ENCODE peak calls at places on chromosomes 2 and 18, in five cellular contexts. Z is GM23248, L is spleen, Y is heart left ventricle, P is fibroblast of lung. O is an unnamed sample.
A peak's percentile ranks its signal among the peaks of the same experiment; 100 is the strongest.

GRCh38 chr2:4454907-4455306 is 751.5 kb downstream of the DCDC2C start:
- DNase-seq in Z (no peak), L (no peak), Y (no peak), P (no peak), O (no peak)

GRCh38 chr2:181234429-181235410 is 222.5 kb upstream of the ITGA4 start:
- DNase-seq in Z (no peak), L (no peak), Y (no peak), P (no peak), O (peak; percentile 12)

GRCh38 chr2:58920001-58920400 is 678.9 kb upstream of the FANCL start:
- DNase-seq in Z (peak; percentile 80), L (no peak), Y (no peak), P (peak; percentile 43), O (no peak)

GRCh38 chr2:51472300-51472699 is 440.4 kb upstream of the NRXN1 start:
- DNase-seq in Z (no peak), L (no peak), Y (no peak), P (no peak), O (no peak)

GRCh38 chr2:239009001-239009961 is 161.4 kb downstream of the TWIST2 start:
- DNase-seq in Z (no peak), L (peak; percentile 64), Y (no peak), P (no peak), O (no peak)

GRCh38 chr2:237823544-237823943 is 25.0 kb downstream of the RBM44 start:
- DNase-seq in Z (no peak), L (no peak), Y (no peak), P (no peak), O (no peak)

GRCh38 chr2:162029287-162029901 is 44.6 kb downstream of the DPP4 start:
- DNase-seq in Z (peak; percentile 86), L (no peak), Y (peak; percentile 54), P (peak; percentile 46), O (peak; percentile 50)

GRCh38 chr2:187959821-187960220 is 331.9 kb upstream of the GULP1 start:
- DNase-seq in Z (peak; percentile 9), L (no peak), Y (no peak), P (no peak), O (peak; percentile 14)

GRCh38 chr2:65361623-65362022 is 70.8 kb downstream of the SPRED2 start:
- DNase-seq in Z (peak; percentile 85), L (no peak), Y (no peak), P (peak; percentile 66), O (no peak)

GRCh38 chr2:28134857-28135256 is 244.3 kb downstream of the BABAM2 start:
- DNase-seq in Z (no peak), L (no peak), Y (no peak), P (no peak), O (no peak)

GRCh38 chr2:195561205-195562032 is 95.6 kb upstream of the SLC39A10 start:
- DNase-seq in Z (peak; percentile 94), L (peak; percentile 70), Y (no peak), P (peak; percentile 97), O (peak; percentile 85)

GRCh38 chr18:54127759-54128378 is 96.6 kb downstream of the MBD2 start:
- DNase-seq in Z (peak; percentile 79), L (no peak), Y (peak; percentile 21), P (peak; percentile 31), O (peak; percentile 73)

GRCh38 chr2:215659650-215660049 is 223.8 kb upstream of the FN1 start:
- DNase-seq in Z (no peak), L (no peak), Y (no peak), P (no peak), O (no peak)

GRCh38 chr2:235162070-235162469 is 210.3 kb downstream of the SH3BP4 start:
- DNase-seq in Z (no peak), L (no peak), Y (no peak), P (peak; percentile 3), O (no peak)

GRCh38 chr18:63320041-63320689 is 596 bp upstream of the BCL2 start:
- DNase-seq in Z (peak; percentile 83), L (peak; percentile 95), Y (peak; percentile 89), P (peak; percentile 78), O (peak; percentile 78)

GRCh38 chr2:179355881-179356280 is 91.2 kb upstream of the SESTD1 start:
- DNase-seq in Z (peak; percentile 74), L (no peak), Y (no peak), P (no peak), O (no peak)

GRCh38 chr2:24459224-24459799 is 31.7 kb upstream of the NCOA1 start:
- DNase-seq in Z (no peak), L (no peak), Y (no peak), P (no peak), O (no peak)

GRCh38 chr2:46983065-46983801 is 67.6 kb upstream of the MCFD2 start:
- DNase-seq in Z (peak; percentile 80), L (peak; percentile 89), Y (peak; percentile 45), P (peak; percentile 71), O (peak; percentile 60)

GRCh38 chr2:47007221-47007825 is 91.7 kb upstream of the MCFD2 start:
- DNase-seq in Z (no peak), L (no peak), Y (no peak), P (no peak), O (no peak)

GRCh38 chr18:7164610-7165009 is 47.0 kb upstream of the LAMA1 start:
- DNase-seq in Z (peak; percentile 61), L (no peak), Y (no peak), P (no peak), O (no peak)

GRCh38 chr2:128324897-128325410 is 6.3 kb upstream of the HS6ST1 start:
- DNase-seq in Z (no peak), L (no peak), Y (no peak), P (no peak), O (no peak)

DNA sequence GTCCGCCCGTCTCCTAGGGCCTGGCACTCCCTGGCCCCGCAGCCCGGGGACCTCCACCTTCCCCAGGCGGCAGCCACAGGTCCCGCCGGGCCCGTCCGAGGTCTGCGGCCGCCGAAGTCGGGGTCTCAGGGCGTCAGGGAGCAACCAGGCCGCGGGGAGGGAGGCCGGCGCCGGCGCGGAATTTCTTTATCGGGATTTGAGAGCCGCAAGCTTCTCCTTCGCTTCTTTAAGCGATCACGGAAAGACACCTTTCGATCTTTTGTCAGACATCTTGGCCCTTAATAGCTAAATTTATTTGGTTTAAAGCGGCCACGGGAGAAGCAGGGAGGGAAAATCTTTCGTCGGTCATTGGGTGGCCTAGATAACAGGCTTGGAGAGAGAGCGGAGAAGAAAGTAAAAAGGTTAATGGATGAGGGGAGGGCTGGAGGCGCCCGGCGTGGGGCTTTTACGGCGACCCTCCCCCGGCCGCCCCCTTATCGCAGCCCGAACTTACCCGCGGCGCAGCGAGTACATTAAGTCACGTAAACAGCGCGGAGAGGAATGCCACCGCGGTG is 4.3 kb upstream of the GATA6 start:
- DNase-seq in Z (no peak), L (no peak), Y (no peak), P (no peak), O (peak; percentile 33)
- H3K4me3 ChIP-seq in Z (no peak overlapping the region), L (peak overlapping the region; percentile 68), Y (peak overlapping the region; percentile 96), P (no peak overlapping the region), O (peak overlapping the region; percentile 94)

DNA sequence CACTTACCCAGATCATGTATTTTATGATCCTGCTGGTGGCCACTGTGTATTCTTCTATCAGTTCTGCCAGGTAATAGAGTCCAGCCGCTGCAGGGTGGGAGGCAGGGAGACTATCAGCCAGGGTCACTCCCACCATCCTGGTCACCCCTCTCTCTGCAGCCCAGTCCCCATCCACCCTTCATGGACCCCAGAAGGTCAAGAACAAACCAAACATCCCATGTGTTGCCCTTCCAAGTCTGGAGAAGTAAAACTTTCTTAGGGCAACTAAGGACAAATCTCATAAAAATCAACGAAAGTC is 1.0 kb downstream of the TEX261 start:
- DNase-seq in Z (no peak), L (peak; percentile 67), Y (no peak), P (no peak), O (no peak)
- H3K4me3 ChIP-seq in Z (peak overlapping the region; percentile 78), L (peak overlapping the region; percentile 83), Y (peak overlapping the region; percentile 97), P (peak overlapping the region; percentile 70), O (peak overlapping the region; percentile 78)

GRCh38 chr2:42110974-42111322 is 58.2 kb upstream of the EML4 start:
- DNase-seq in Z (no peak), L (no peak), Y (no peak), P (no peak), O (no peak)

GRCh38 chr2:42112418-42112817 is 56.7 kb upstream of the EML4 start:
- DNase-seq in Z (no peak), L (no peak), Y (no peak), P (no peak), O (no peak)

GRCh38 chr2:42115588-42115987 is 53.6 kb upstream of the EML4 start:
- DNase-seq in Z (no peak), L (no peak), Y (no peak), P (no peak), O (no peak)

GRCh38 chr2:42110287-42110973 is 58.7 kb upstream of the EML4 start:
- DNase-seq in Z (peak; percentile 73), L (no peak), Y (no peak), P (peak; percentile 67), O (peak; percentile 84)

DNA sequence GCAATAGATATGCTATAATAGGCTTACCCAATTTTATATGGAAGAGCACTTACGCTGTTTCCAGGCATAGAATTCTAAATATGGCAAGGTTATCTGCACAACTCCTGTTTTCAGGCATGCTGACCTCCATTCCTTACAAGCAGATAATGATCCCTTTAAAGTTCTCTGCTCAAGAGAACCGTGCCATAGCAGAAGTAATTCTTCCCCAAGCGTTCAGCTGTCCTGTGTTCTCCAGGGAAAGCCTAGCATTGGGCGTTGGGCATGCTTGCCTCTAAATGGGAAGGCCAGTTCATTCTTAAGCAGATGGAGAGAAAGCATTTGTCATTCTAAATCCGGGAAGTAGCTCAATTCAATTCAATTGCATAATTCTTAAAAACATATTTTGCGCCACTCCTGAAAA is 55.7 kb upstream of the EML4 start:
- DNase-seq in Z (no peak), L (no peak), Y (no peak), P (no peak), O (no peak)
- H3K4me3 ChIP-seq in Z (no peak overlapping the region), L (no peak overlapping the region), Y (no peak overlapping the region), P (no peak overlapping the region), O (no peak overlapping the region)

DNA sequence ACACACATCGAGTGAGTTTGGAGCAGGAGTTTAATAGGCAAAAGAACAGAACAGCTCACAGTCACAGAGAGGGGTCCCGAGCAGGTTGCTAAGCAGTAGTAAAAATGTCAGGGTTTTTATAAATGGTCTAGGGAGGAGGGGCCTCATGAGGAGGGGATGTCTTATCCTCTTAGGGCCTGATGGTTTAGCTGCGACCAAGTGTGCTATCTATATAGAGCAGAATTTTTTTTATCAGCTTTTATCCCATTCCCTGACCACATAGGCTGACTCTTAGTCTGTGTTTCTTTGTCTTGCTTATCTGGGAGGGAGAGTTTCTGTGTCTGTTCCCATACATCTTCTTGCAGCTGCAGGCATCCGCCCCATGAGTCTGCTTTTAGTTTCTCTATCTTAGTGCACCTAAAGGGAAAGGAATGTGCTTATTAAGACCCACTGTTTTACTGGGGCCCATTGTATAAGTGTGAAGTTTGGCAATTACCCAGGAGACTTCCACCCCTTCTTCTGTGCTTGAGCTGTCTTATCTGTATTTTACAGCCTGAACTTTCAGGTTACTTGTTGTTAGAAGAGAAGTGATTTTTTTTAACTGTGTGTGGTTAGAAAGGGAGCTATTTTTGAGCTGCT is 30.4 kb upstream of the GMCL1 start:
- DNase-seq in Z (peak; percentile 80), L (no peak), Y (no peak), P (peak; percentile 94), O (peak; percentile 84)
- H3K4me3 ChIP-seq in Z (peak overlapping the region; percentile 74), L (no peak overlapping the region), Y (peak overlapping the region; percentile 58), P (no peak overlapping the region), O (no peak overlapping the region)

GRCh38 chr2:224883172-224883516 is 159.1 kb downstream of the DOCK10 start:
- DNase-seq in Z (no peak), L (no peak), Y (no peak), P (no peak), O (no peak)
- H3K4me3 ChIP-seq in Z (no peak overlapping the region), L (no peak overlapping the region), Y (no peak overlapping the region), P (no peak overlapping the region), O (no peak overlapping the region)

GRCh38 chr2:68248361-68248760 is 4.0 kb downstream of the PPP3R1 start:
- DNase-seq in Z (no peak), L (no peak), Y (no peak), P (no peak), O (no peak)
- H3K4me3 ChIP-seq in Z (no peak overlapping the region), L (no peak overlapping the region), Y (no peak overlapping the region), P (no peak overlapping the region), O (no peak overlapping the region)